ENCODE peak calls at places on chromosomes 4 and X, in six cellular contexts. Y is cerebellum, M is glutamatergic neuron, Q is left lung, R is ecto neural progenitor cell, G is NCI-H1105 treated with DMSO at 0.1 percent for 48 hours. H is an unnamed sample.

GRCh38 chr4:1019726-1020470 is 8.5 kb downstream of the FGFRL1 start:
- DNase-seq in R (no peak), M (no peak), Y (no peak), G (no peak), Q (no peak), H (peak)

GRCh38 chr4:6281436-6282144 is 11.9 kb downstream of the WFS1 start:
- DNase-seq in Q (no peak), M (no peak), R (no peak), Y (no peak), G (no peak), H (no peak)

GRCh38 chr4:111633663-111634266 is 511.5 kb upstream of the FAM241A start:
- DNase-seq in G (peak), Y (no peak), R (no peak), Q (no peak), M (no peak), H (no peak)

GRCh38 chr4:164648151-164648848 is 105.6 kb upstream of the SMIM31 start:
- DNase-seq in R (no peak), Y (no peak), G (no peak), M (no peak), Q (no peak), H (no peak)

GRCh38 chrX:79452879-79453278 is 85.7 kb upstream of the ITM2A start:
- DNase-seq in Y (no peak), M (no peak), Q (no peak), R (no peak), G (no peak), H (no peak)

GRCh38 chr4:65592089-65592488 is 78.2 kb downstream of the EPHA5 start:
- DNase-seq in M (no peak), Q (no peak), R (no peak), G (no peak), Y (no peak), H (peak)

GRCh38 chr4:161762796-161763195 is 401.0 kb downstream of the FSTL5 start:
- DNase-seq in Y (no peak), G (no peak), Q (no peak), M (no peak), R (no peak), H (no peak)

GRCh38 chr4:105474110-105474518 is 252 bp upstream of the PPA2 start:
- DNase-seq in G (no peak), Y (peak), M (peak), R (peak), Q (peak), H (no peak)

GRCh38 chrX:21974011-21974385 is 33.5 kb downstream of the SMS start:
- DNase-seq in M (no peak), Q (no peak), G (no peak), R (no peak), Y (no peak), H (no peak)

GRCh38 chr4:80007745-80008149 is 65.3 kb downstream of the ANTXR2 start:
- DNase-seq in Y (no peak), R (no peak), Q (no peak), M (no peak), G (no peak), H (no peak)

H was measured in retina.